ENCODE peak calls at places on chromosomes 2 and 18, in six cellular contexts. One of them, this sample, is unnamed.

GRCh38 chr2:134712736-134713495 is 5.9 kb downstream of the TMEM163 start:
- DNase-seq in lung: no peak
- DNase-seq in cardiac muscle cell: no peak
- DNase-seq in heart right ventricle: no peak
- DNase-seq in psoas muscle: no peak
- DNase-seq in RWPE1: no peak
- DNase-seq in this sample: no peak

GRCh38 chr2:63590621-63591408 is 2.1 kb downstream of the MDH1 start:
- DNase-seq in lung: peak
- DNase-seq in cardiac muscle cell: peak
- DNase-seq in heart right ventricle: no peak
- DNase-seq in psoas muscle: no peak
- DNase-seq in RWPE1: no peak
- DNase-seq in this sample: no peak

GRCh38 chr2:228654707-228655106 is 473.2 kb upstream of the SPHKAP start:
- DNase-seq in lung: no peak
- DNase-seq in cardiac muscle cell: no peak
- DNase-seq in heart right ventricle: no peak
- DNase-seq in psoas muscle: no peak
- DNase-seq in RWPE1: no peak
- DNase-seq in this sample: no peak

GRCh38 chr18:38751897-38752296 is 1186.3 kb upstream of the CELF4 start:
- DNase-seq in lung: no peak
- DNase-seq in cardiac muscle cell: no peak
- DNase-seq in heart right ventricle: no peak
- DNase-seq in psoas muscle: no peak
- DNase-seq in RWPE1: no peak
- DNase-seq in this sample: no peak

GRCh38 chr18:70442933-70443332 is 154.1 kb downstream of the SOCS6 start:
- DNase-seq in lung: no peak
- DNase-seq in cardiac muscle cell: no peak
- DNase-seq in heart right ventricle: no peak
- DNase-seq in psoas muscle: no peak
- DNase-seq in RWPE1: no peak
- DNase-seq in this sample: no peak

GRCh38 chr2:60849165-60849564 is 32.2 kb upstream of the REL start:
- DNase-seq in lung: no peak
- DNase-seq in cardiac muscle cell: peak
- DNase-seq in heart right ventricle: no peak
- DNase-seq in psoas muscle: no peak
- DNase-seq in RWPE1: no peak
- DNase-seq in this sample: no peak

GRCh38 chr2:233105930-233106329 is 45.8 kb downstream of the INPP5D start:
- DNase-seq in lung: no peak
- DNase-seq in cardiac muscle cell: no peak
- DNase-seq in heart right ventricle: no peak
- DNase-seq in psoas muscle: no peak
- DNase-seq in RWPE1: no peak
- DNase-seq in this sample: no peak

GRCh38 chr2:118627156-118627555 is 220.3 kb downstream of the EN1 start:
- DNase-seq in lung: no peak
- DNase-seq in cardiac muscle cell: no peak
- DNase-seq in heart right ventricle: no peak
- DNase-seq in psoas muscle: no peak
- DNase-seq in RWPE1: no peak
- DNase-seq in this sample: no peak

GRCh38 chr18:49944681-49945080 is 131.3 kb upstream of the ACAA2 start:
- DNase-seq in lung: no peak
- DNase-seq in cardiac muscle cell: peak
- DNase-seq in heart right ventricle: no peak
- DNase-seq in psoas muscle: peak
- DNase-seq in RWPE1: no peak
- DNase-seq in this sample: no peak

GRCh38 chr18:38752430-38752829 is 1186.8 kb upstream of the CELF4 start:
- DNase-seq in lung: no peak
- DNase-seq in cardiac muscle cell: no peak
- DNase-seq in heart right ventricle: no peak
- DNase-seq in psoas muscle: no peak
- DNase-seq in RWPE1: no peak
- DNase-seq in this sample: no peak

GRCh38 chr2:27356056-27356381 is 545 bp downstream of the GTF3C2 start:
- DNase-seq in lung: peak
- DNase-seq in cardiac muscle cell: peak
- DNase-seq in heart right ventricle: peak
- DNase-seq in psoas muscle: peak
- DNase-seq in RWPE1: peak
- DNase-seq in this sample: peak

GRCh38 chr2:79101024-79101423 is 13.2 kb upstream of the REG1B start:
- DNase-seq in lung: no peak
- DNase-seq in cardiac muscle cell: no peak
- DNase-seq in heart right ventricle: no peak
- DNase-seq in psoas muscle: no peak
- DNase-seq in RWPE1: no peak
- DNase-seq in this sample: no peak

GRCh38 chr2:194549387-194549786 is 1107.6 kb upstream of the SLC39A10 start:
- DNase-seq in lung: no peak
- DNase-seq in cardiac muscle cell: no peak
- DNase-seq in heart right ventricle: no peak
- DNase-seq in psoas muscle: no peak
- DNase-seq in RWPE1: no peak
- DNase-seq in this sample: no peak

GRCh38 chr2:194550702-194551101 is 1106.3 kb upstream of the SLC39A10 start:
- DNase-seq in lung: no peak
- DNase-seq in cardiac muscle cell: no peak
- DNase-seq in heart right ventricle: no peak
- DNase-seq in psoas muscle: no peak
- DNase-seq in RWPE1: no peak
- DNase-seq in this sample: no peak

GRCh38 chr2:194545978-194546377 is 1111.0 kb upstream of the SLC39A10 start:
- DNase-seq in lung: no peak
- DNase-seq in cardiac muscle cell: no peak
- DNase-seq in heart right ventricle: no peak
- DNase-seq in psoas muscle: no peak
- DNase-seq in RWPE1: no peak
- DNase-seq in this sample: no peak
- TF ChIP-seq CTCF in lung: no peak
- TF ChIP-seq CTCF in cardiac muscle cell: no peak
- TF ChIP-seq CTCF in heart right ventricle: no peak
- TF ChIP-seq CTCF in psoas muscle: no peak
- TF ChIP-seq CTCF in RWPE1: peak
- TF ChIP-seq CTCF in this sample: no peak

GRCh38 chr2:192194866-192195547 is at the start of gene TMEFF2:
- DNase-seq in lung: peak
- DNase-seq in cardiac muscle cell: peak
- DNase-seq in heart right ventricle: peak
- DNase-seq in psoas muscle: peak
- DNase-seq in RWPE1: peak
- DNase-seq in this sample: peak

GRCh38 chr2:192196451-192197194 is 1.9 kb upstream of the TMEFF2 start:
- DNase-seq in lung: no peak
- DNase-seq in cardiac muscle cell: peak
- DNase-seq in heart right ventricle: no peak
- DNase-seq in psoas muscle: no peak
- DNase-seq in RWPE1: no peak
- DNase-seq in this sample: no peak

GRCh38 chr2:192195548-192196418 is 1.1 kb upstream of the TMEFF2 start:
- DNase-seq in lung: no peak
- DNase-seq in cardiac muscle cell: peak
- DNase-seq in heart right ventricle: peak
- DNase-seq in psoas muscle: peak
- DNase-seq in RWPE1: peak
- DNase-seq in this sample: no peak

GRCh38 chr2:192194065-192194865 is 468 bp downstream of the TMEFF2 start:
- DNase-seq in lung: no peak
- DNase-seq in cardiac muscle cell: peak
- DNase-seq in heart right ventricle: peak
- DNase-seq in psoas muscle: peak
- DNase-seq in RWPE1: peak
- DNase-seq in this sample: no peak

DNA sequence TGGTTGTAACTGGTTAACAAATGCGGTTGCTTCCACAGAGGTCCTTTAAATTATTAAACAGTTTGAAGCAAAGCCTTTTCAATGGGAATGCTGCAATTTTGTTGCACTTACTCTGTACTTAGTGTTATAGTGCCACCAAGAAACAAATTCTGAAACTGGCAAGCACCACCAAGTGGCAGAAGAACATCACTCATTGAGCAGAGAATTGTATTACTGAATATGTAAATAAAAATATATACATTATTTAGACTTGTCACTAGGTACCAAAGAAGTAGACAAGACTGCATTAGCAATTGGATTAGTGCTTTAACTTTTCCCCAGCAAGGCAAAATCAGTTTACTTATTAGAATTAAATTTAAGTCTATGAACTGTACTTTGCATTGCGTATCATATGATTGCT is 2.7 kb upstream of the TMEFF2 start:
- DNase-seq in lung: no peak
- DNase-seq in cardiac muscle cell: peak
- DNase-seq in heart right ventricle: no peak
- DNase-seq in psoas muscle: no peak
- DNase-seq in RWPE1: peak
- DNase-seq in this sample: no peak
- TF ChIP-seq CTCF in lung: no peak
- TF ChIP-seq CTCF in cardiac muscle cell: peak
- TF ChIP-seq CTCF in heart right ventricle: no peak
- TF ChIP-seq CTCF in psoas muscle: no peak
- TF ChIP-seq CTCF in RWPE1: peak
- TF ChIP-seq CTCF in this sample: no peak

GRCh38 chr18:48027401-48027931 is 97.0 kb upstream of the SMAD2 start:
- DNase-seq in lung: no peak
- DNase-seq in cardiac muscle cell: peak
- DNase-seq in heart right ventricle: no peak
- DNase-seq in psoas muscle: peak
- DNase-seq in RWPE1: no peak
- DNase-seq in this sample: no peak

GRCh38 chr18:48029296-48029986 is 99.0 kb upstream of the SMAD2 start:
- DNase-seq in lung: no peak
- DNase-seq in cardiac muscle cell: no peak
- DNase-seq in heart right ventricle: no peak
- DNase-seq in psoas muscle: no peak
- DNase-seq in RWPE1: no peak
- DNase-seq in this sample: no peak

GRCh38 chr18:48028716-48029115 is 98.3 kb upstream of the SMAD2 start:
- DNase-seq in lung: no peak
- DNase-seq in cardiac muscle cell: no peak
- DNase-seq in heart right ventricle: no peak
- DNase-seq in psoas muscle: no peak
- DNase-seq in RWPE1: peak
- DNase-seq in this sample: no peak

GRCh38 chr18:48026216-48026615 is 95.8 kb upstream of the SMAD2 start:
- DNase-seq in lung: no peak
- DNase-seq in cardiac muscle cell: no peak
- DNase-seq in heart right ventricle: no peak
- DNase-seq in psoas muscle: no peak
- DNase-seq in RWPE1: no peak
- DNase-seq in this sample: peak

DNA sequence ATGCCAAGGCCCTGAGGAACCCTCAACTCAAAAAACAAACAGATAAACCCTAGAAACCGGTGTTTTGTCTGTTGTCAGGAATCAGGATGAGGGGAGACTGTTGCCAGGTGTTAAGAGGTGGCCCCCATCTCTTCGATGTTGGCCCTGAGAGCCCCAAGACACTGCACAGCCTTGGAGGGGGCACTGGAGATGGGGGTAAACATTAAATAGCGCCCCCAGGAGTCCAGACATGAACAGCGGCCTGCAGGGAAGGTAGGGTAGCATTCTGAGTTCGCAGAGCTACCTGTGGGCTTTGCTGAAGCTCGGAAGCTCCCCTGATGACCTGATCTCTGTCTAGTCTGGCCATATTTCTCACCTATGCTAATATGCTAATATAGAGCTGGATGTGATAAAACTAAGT is 97.6 kb upstream of the SMAD2 start:
- DNase-seq in lung: no peak
- DNase-seq in cardiac muscle cell: no peak
- DNase-seq in heart right ventricle: no peak
- DNase-seq in psoas muscle: no peak
- DNase-seq in RWPE1: no peak
- DNase-seq in this sample: no peak
- TF ChIP-seq CTCF in lung: no peak
- TF ChIP-seq CTCF in cardiac muscle cell: peak
- TF ChIP-seq CTCF in heart right ventricle: no peak
- TF ChIP-seq CTCF in psoas muscle: no peak
- TF ChIP-seq CTCF in RWPE1: no peak
- TF ChIP-seq CTCF in this sample: no peak

GRCh38 chr2:127025357-127026062 is 81.4 kb downstream of the BIN1 start:
- DNase-seq in lung: peak
- DNase-seq in cardiac muscle cell: peak
- DNase-seq in heart right ventricle: peak
- DNase-seq in psoas muscle: peak
- DNase-seq in RWPE1: peak
- DNase-seq in this sample: peak

GRCh38 chr2:127027715-127028114 is 79.2 kb downstream of the BIN1 start:
- DNase-seq in lung: no peak
- DNase-seq in cardiac muscle cell: no peak
- DNase-seq in heart right ventricle: no peak
- DNase-seq in psoas muscle: no peak
- DNase-seq in RWPE1: no peak
- DNase-seq in this sample: no peak

GRCh38 chr2:127022817-127023216 is 84.1 kb downstream of the BIN1 start:
- DNase-seq in lung: no peak
- DNase-seq in cardiac muscle cell: no peak
- DNase-seq in heart right ventricle: no peak
- DNase-seq in psoas muscle: no peak
- DNase-seq in RWPE1: no peak
- DNase-seq in this sample: no peak

GRCh38 chr2:127023504-127023903 is 83.5 kb downstream of the BIN1 start:
- DNase-seq in lung: no peak
- DNase-seq in cardiac muscle cell: no peak
- DNase-seq in heart right ventricle: no peak
- DNase-seq in psoas muscle: no peak
- DNase-seq in RWPE1: no peak
- DNase-seq in this sample: no peak

GRCh38 chr2:127024769-127025356 is 82.1 kb downstream of the BIN1 start:
- DNase-seq in lung: peak
- DNase-seq in cardiac muscle cell: peak
- DNase-seq in heart right ventricle: no peak
- DNase-seq in psoas muscle: no peak
- DNase-seq in RWPE1: no peak
- DNase-seq in this sample: no peak
- TF ChIP-seq CTCF in lung: no peak
- TF ChIP-seq CTCF in cardiac muscle cell: peak
- TF ChIP-seq CTCF in heart right ventricle: no peak
- TF ChIP-seq CTCF in psoas muscle: no peak
- TF ChIP-seq CTCF in RWPE1: no peak
- TF ChIP-seq CTCF in this sample: no peak